ENCODE peak calls at places on chromosomes 4 and X, in four cellular contexts. F, K, R and I are unnamed samples.
A peak's percentile ranks its signal among the peaks of the same experiment; 100 is the strongest.

GRCh38 chr4:5101571-5101970 is 50.3 kb downstream of the STK32B start:
- DNase-seq in F (no peak), K (no peak), R (no peak), I (no peak)

GRCh38 chr4:55386073-55386472 is 9.7 kb upstream of the TMEM165 start:
- DNase-seq in F (no peak), K (no peak), R (no peak), I (no peak)

GRCh38 chrX:13692771-13693231 is 3.9 kb downstream of the RAB9A start:
- DNase-seq in F (no peak), K (no peak), R (no peak), I (no peak)

GRCh38 chr4:76984127-76984526 is 34.6 kb downstream of the SEPTIN11 start:
- DNase-seq in F (no peak), K (no peak), R (no peak), I (no peak)

GRCh38 chr4:54281060-54281781 is 52.1 kb downstream of the PDGFRA start:
- DNase-seq in F (no peak), K (no peak), R (peak; percentile 41), I (peak; percentile 90)

GRCh38 chrX:70476934-70477733 is 32.5 kb downstream of the DLG3 start:
- DNase-seq in F (no peak), K (no peak), R (no peak), I (peak; percentile 82)

GRCh38 chrX:6558979-6559378 is 24.1 kb upstream of the VCX3A start:
- DNase-seq in F (no peak), K (no peak), R (no peak), I (no peak)

GRCh38 chrX:78514852-78515251 is 144.3 kb downstream of the RTL3 start:
- DNase-seq in F (no peak), K (no peak), R (no peak), I (no peak)

GRCh38 chrX:17584248-17584681 is 153.0 kb upstream of the SCML1 start:
- DNase-seq in F (no peak), K (no peak), R (no peak), I (no peak)

GRCh38 chrX:154013614-154014360 is 5.9 kb downstream of the IRAK1 start:
- DNase-seq in F (no peak), K (peak; percentile 87), R (no peak), I (no peak)

GRCh38 chr4:142402156-142402555 is 443.9 kb downstream of the INPP4B start:
- DNase-seq in F (no peak), K (no peak), R (no peak), I (no peak)

GRCh38 chr4:142405021-142405991 is 440.8 kb downstream of the INPP4B start:
- DNase-seq in F (no peak), K (no peak), R (peak; percentile 14), I (peak; percentile 50)

GRCh38 chr4:142406051-142406549 is 440.0 kb downstream of the INPP4B start:
- DNase-seq in F (no peak), K (no peak), R (no peak), I (no peak)

GRCh38 chr4:142402925-142403324 is 443.2 kb downstream of the INPP4B start:
- DNase-seq in F (no peak), K (no peak), R (peak; percentile 14), I (peak; percentile 6)

DNA sequence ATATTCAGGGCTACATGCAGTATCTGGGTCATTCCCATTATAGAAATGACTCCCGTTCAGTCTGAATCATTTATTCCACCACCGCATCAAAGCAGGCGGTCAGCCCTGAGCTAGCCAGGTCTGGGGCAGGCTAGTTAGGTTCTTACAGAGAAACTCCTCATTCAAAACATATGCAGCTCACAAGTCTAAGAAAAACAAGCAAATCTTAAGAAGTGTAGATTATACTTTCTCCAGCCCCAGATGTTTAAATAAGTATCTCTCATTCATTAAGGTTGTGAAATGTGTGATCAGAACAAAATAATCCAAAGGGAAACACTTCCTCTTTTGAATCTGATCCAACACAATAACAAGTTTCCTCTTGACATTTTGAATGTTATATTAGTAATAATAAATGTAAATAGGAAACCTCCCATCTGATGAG is 441.9 kb downstream of the INPP4B start:
- DNase-seq in F (no peak), K (no peak), R (no peak), I (no peak)
- H3K4me1 ChIP-seq in F (peaks cover 12% of the 10 kb centered on the region), K (peaks cover 59% of the 10 kb centered on the region), R (peaks cover 5% of the 10 kb centered on the region), I (peaks cover 11% of the 10 kb centered on the region)

GRCh38 chr4:150582881-150583286 is 933 bp downstream of the MAB21L2 start:
- DNase-seq in F (no peak), K (peak; percentile 66), R (no peak), I (no peak)

GRCh38 chr4:150581206-150581605 is 745 bp upstream of the MAB21L2 start:
- DNase-seq in F (no peak), K (no peak), R (no peak), I (no peak)

GRCh38 chr4:150582101-150582565 is at the start of gene MAB21L2:
- DNase-seq in F (no peak), K (no peak), R (no peak), I (no peak)

GRCh38 chr4:150580244-150580643 is 1.7 kb upstream of the MAB21L2 start:
- DNase-seq in F (no peak), K (no peak), R (no peak), I (no peak)

GRCh38 chr4:150581611-150582010 is 340 bp upstream of the MAB21L2 start:
- DNase-seq in F (no peak), K (no peak), R (no peak), I (no peak)
- TF ChIP-seq POLR2A in F (no peak), K (no peak), R (no peak), I (no peak)

GRCh38 chr4:105455998-105456397 is 17.9 kb downstream of the PPA2 start:
- DNase-seq in F (no peak), K (no peak), R (no peak), I (no peak)
- H3K4me1 ChIP-seq in F (no peaks in the 10 kb centered on the region), K (peaks cover 10% of the 10 kb centered on the region), R (no peaks in the 10 kb centered on the region), I (peaks cover 14% of the 10 kb centered on the region)

DNA sequence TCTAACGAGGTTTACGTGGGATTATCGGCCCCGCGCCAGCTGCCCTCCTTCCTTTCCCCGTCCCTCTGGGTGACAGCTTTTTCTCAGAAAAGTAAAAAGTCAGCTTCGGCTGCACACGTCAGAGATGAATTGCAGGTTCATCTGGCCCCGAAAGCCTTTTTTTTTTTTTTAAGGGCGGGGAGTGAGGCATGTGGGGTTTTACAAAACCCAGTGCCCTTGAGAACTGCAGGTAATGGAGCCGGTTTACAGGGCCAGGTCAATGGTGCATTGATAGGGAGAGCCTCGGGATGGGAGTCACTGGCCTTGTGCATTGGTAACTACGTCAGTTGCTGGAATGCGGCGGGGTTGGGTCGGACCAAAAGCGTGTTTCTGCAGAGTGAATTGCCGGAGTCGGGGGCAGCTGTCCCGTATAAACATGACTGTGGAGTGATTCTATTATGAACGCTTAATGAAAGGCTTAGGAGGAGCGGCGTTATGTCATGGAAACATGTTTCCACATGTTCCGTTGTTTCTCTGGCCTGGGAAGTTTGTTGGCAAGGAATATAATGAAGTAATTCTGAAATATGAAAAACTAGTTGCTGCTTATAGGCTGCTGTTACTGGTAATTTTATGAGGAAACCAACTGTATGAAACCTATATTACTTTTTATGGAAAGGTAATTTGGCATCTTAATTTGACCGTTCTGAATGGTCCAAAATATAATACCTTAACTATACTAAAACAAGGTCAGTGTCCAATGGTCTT is 1.1 kb downstream of the HSPA4L start:
- DNase-seq in F (peak; percentile 10), K (peak; percentile 73), R (peak; percentile 46), I (peak; percentile 73)
- TF ChIP-seq POLR2A in F (no peak), K (no peak), R (no peak), I (peak; percentile 76)

DNA sequence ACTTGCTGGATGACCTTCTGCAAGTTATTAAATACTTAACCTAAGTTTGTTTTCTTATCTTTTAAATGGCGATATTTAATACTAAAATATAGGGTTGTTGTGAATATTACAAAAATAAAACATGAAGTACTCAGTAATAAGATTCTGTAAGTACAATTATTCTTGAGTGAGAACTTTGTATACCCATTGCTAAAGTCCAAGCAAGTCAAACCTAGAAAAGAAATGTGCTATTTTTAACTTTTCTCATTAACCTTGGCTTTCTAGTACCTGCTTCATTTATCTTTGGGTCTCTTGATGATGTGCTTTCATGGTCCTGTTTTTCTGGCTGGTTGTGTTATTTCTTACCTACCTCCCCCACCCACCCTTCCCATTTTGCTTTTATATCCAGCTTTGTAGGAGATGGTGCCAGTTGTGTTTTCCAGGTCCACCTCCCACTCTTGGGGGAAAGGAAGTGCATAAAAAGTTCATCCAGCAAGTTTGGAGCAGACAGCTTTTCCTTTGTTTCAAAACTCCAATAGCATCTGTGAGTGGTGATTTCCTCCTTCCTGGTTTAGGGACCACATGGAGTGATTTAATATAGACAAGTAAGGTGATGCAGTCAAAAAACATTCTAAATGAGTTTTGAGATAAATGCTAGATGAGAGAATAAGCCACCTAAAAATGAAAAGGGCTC is 7.5 kb upstream of the CXCL8 start:
- DNase-seq in F (no peak), K (no peak), R (no peak), I (no peak)
- H3K4me1 ChIP-seq in F (no peaks in the 10 kb centered on the region), K (peaks cover 34% of the 10 kb centered on the region), R (peaks cover 3% of the 10 kb centered on the region), I (peaks cover 12% of the 10 kb centered on the region)

DNA sequence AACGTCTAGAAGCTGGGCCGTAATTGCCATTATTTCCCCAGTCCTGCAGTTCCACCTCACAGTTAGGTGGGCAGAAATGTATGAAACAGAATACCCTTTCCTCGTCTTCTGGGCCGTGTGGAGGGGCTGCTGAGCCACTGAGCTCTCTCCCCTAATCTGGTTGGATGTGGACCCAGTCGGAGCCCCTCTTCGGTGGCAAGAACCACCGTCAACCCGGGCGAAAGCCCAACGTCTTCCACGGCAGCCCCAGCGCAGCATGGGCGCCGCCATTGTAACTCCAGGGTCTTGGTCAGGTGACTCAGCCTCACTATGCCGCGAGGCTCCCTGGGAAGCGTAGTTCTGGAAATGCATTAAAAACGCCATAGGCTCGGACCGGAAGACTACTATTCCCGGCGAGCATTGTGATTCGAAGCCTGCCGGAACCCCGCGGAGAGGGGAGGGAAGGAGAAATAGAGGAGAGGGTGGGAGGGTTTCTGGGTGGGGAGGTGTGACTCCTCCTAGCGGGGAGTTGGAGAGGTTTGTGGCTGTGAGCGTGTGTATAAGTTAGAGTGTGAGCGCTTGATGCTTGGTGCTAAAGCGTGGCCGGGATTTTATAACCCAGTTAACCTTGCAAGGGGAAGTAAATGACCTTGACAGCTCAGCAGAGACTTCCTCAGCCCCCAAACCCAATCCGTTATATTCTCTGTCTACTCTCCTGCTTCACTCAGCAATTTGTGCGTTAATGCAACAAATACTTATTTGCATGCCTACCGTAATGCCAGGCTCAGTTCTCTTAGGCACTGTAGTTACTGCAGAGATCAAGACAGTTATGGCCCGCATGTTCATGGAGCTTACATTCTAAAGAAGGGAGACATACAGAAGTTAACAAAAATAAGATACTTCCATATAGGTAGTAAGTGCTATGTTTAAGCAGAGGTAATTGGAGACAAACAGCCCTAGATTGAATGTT is at the start of gene GATB:
- DNase-seq in F (peak; percentile 74), K (peak; percentile 96), R (peak; percentile 81), I (peak; percentile 96)
- TF ChIP-seq POLR2A in F (no peak), K (no peak), R (peak; percentile 24), I (peak; percentile 76)

GRCh38 chr4:41428941-41429669 is 108.9 kb upstream of the LIMCH1 start:
- DNase-seq in F (no peak), K (no peak), R (no peak), I (no peak)
- H3K4me1 ChIP-seq in F (no peaks in the 10 kb centered on the region), K (peaks cover 12% of the 10 kb centered on the region), R (no peaks in the 10 kb centered on the region), I (peaks cover 24% of the 10 kb centered on the region)

DNA sequence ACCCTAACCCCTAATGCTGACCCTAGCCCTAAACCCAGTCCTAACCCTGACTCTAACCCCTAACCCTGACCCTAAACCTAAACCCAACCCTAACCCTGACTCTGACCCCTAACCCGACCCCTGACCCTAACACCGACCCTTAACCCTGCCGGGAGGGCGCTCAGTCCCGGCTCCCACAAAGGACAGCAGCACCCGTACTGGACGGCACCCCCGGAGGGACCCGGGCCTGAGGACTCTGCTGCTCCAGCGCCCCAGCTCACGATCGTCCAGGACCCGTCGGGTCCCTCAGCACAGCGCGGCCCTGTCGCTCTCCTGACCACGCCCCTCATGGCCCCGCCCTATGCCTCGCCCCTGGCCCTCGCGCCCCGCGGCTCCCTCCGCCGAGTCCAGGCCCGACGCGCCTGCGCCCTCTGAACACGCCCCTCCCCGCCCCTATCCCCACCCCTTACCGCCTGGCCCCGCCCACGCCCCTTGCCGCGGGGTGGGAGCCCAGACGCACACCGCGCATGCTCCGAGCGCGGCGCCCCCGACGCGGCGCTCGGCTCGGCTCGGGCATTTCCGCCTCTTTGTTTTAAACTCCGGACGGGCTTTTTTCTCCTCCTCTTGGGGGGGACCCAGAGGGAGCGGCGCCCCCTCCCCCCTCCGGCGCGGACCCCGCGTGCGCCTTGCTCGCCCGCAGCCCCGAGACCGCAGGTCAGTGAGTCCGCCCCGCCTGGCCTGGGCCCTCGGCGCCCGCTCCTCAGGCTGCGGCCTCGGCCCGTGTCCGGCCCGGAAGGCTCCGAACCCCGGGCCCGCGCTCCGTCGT is at the start of gene PCGF3:
- DNase-seq in F (peak; percentile 76), K (peak; percentile 100), R (peak; percentile 93), I (peak; percentile 96)
- TF ChIP-seq POLR2A in F (peak; percentile 31), K (no peak), R (peak; percentile 31), I (peak; percentile 69)